ENCODE peak calls at places on chromosomes 11 and 22, in eight cellular contexts. A, G, L, M, F, R, U and O are unnamed samples.

GRCh38 chr22:49660321-49660720 is 167.4 kb downstream of the BRD1 start:
- DNase-seq in A (no peak), G (no peak), L (no peak), M (peak; percentile 25), F (peak; percentile 24), R (no peak), U (no peak), O (no peak)

GRCh38 chr11:60786811-60787567 is 1.9 kb downstream of the MS4A10 start:
- DNase-seq in A (no peak), G (peak; percentile 42), L (peak; percentile 36), M (no peak), F (no peak), R (no peak), U (no peak), O (peak; percentile 43)

GRCh38 chr11:117315285-117316196 is 515 bp downstream of the BACE1 start:
- DNase-seq in A (no peak), G (no peak), L (no peak), M (no peak), F (no peak), R (no peak), U (no peak), O (no peak)

GRCh38 chr22:24542641-24543040 is 12.3 kb downstream of the GUCD1 start:
- DNase-seq in A (no peak), G (no peak), L (no peak), M (no peak), F (no peak), R (no peak), U (no peak), O (no peak)

GRCh38 chr11:74731301-74732094 is at the start of gene CHRDL2:
- DNase-seq in A (no peak), G (no peak), L (no peak), M (no peak), F (no peak), R (no peak), U (no peak), O (no peak)

GRCh38 chr11:83047515-83048225 is 24.0 kb downstream of the RAB30 start:
- DNase-seq in A (no peak), G (no peak), L (no peak), M (no peak), F (no peak), R (no peak), U (no peak), O (no peak)

GRCh38 chr11:71183878-71184277 is 68.5 kb downstream of the SHANK2 start:
- DNase-seq in A (peak; percentile 20), G (no peak), L (no peak), M (no peak), F (no peak), R (no peak), U (peak; percentile 78), O (no peak)

GRCh38 chr11:11425806-11426205 is 72.8 kb upstream of the CSNK2A3 start:
- DNase-seq in A (no peak), G (no peak), L (no peak), M (no peak), F (no peak), R (no peak), U (no peak), O (no peak)

GRCh38 chr11:11010624-11011127 is 152.8 kb upstream of the ZBED5 start:
- DNase-seq in A (no peak), G (no peak), L (no peak), M (no peak), F (no peak), R (no peak), U (no peak), O (no peak)

GRCh38 chr11:86596861-86597632 is 75.4 kb downstream of the ME3 start:
- DNase-seq in A (peak; percentile 25), G (no peak), L (no peak), M (no peak), F (no peak), R (no peak), U (no peak), O (no peak)

GRCh38 chr11:104033134-104033533 is 3.3 kb upstream of the DDI1 start:
- DNase-seq in A (no peak), G (no peak), L (no peak), M (no peak), F (no peak), R (no peak), U (no peak), O (peak; percentile 30)

GRCh38 chr11:35237860-35238715 is 99.1 kb downstream of the CD44 start:
- DNase-seq in A (peak; percentile 4), G (no peak), L (no peak), M (peak; percentile 72), F (no peak), R (peak; percentile 26), U (peak; percentile 81), O (no peak)

GRCh38 chr11:61890536-61891330 is 612 bp downstream of the FADS3 start:
- DNase-seq in A (no peak), G (peak; percentile 82), L (peak; percentile 58), M (peak; percentile 55), F (peak; percentile 68), R (no peak), U (no peak), O (peak; percentile 54)

GRCh38 chr11:8767466-8768142 is 85.0 kb downstream of the RPL27A start:
- DNase-seq in A (no peak), G (no peak), L (no peak), M (no peak), F (no peak), R (no peak), U (no peak), O (no peak)

GRCh38 chr22:33418483-33418882 is 360.3 kb upstream of the SYN3 start:
- DNase-seq in A (no peak), G (no peak), L (no peak), M (no peak), F (no peak), R (no peak), U (no peak), O (no peak)

GRCh38 chr11:91904792-91905785 is 319.5 kb upstream of the FAT3 start:
- DNase-seq in A (no peak), G (no peak), L (no peak), M (no peak), F (no peak), R (no peak), U (no peak), O (no peak)

GRCh38 chr22:19887251-19887985 is 32.7 kb upstream of the GNB1L start:
- DNase-seq in A (no peak), G (no peak), L (no peak), M (no peak), F (no peak), R (no peak), U (no peak), O (no peak)

GRCh38 chr22:40397436-40397835 is 27.0 kb downstream of the SGSM3 start:
- DNase-seq in A (no peak), G (no peak), L (no peak), M (no peak), F (no peak), R (no peak), U (no peak), O (no peak)

GRCh38 chr11:82384308-82384707 is 349.4 kb downstream of the FAM181B start:
- DNase-seq in A (no peak), G (no peak), L (no peak), M (no peak), F (no peak), R (no peak), U (no peak), O (no peak)

GRCh38 chr11:15692739-15693138 is 578.0 kb downstream of the INSC start:
- DNase-seq in A (no peak), G (no peak), L (no peak), M (no peak), F (no peak), R (no peak), U (no peak), O (no peak)

GRCh38 chr11:131511794-131512193 is 141.4 kb downstream of the NTM start:
- DNase-seq in A (peak; percentile 7), G (no peak), L (no peak), M (no peak), F (peak; percentile 52), R (no peak), U (peak; percentile 66), O (no peak)

GRCh38 chr11:75771646-75772410 is 3.2 kb downstream of the DGAT2 start:
- DNase-seq in A (no peak), G (peak; percentile 14), L (peak; percentile 32), M (no peak), F (no peak), R (no peak), U (no peak), O (peak; percentile 38)

GRCh38 chr11:118622376-118623290 is 15.2 kb downstream of the PHLDB1 start:
- DNase-seq in A (peak; percentile 47), G (no peak), L (peak; percentile 20), M (no peak), F (no peak), R (no peak), U (peak; percentile 96), O (no peak)

GRCh38 chr11:72241290-72241781 is 2.6 kb downstream of the PHOX2A start:
- DNase-seq in A (no peak), G (no peak), L (no peak), M (no peak), F (no peak), R (no peak), U (no peak), O (no peak)

GRCh38 chr11:11313902-11314692 is 39.0 kb downstream of the CSNK2A3 start:
- DNase-seq in A (no peak), G (no peak), L (no peak), M (no peak), F (no peak), R (no peak), U (no peak), O (no peak)

GRCh38 chr11:12705874-12706273 is 31.7 kb downstream of the TEAD1 start:
- DNase-seq in A (no peak), G (no peak), L (no peak), M (no peak), F (no peak), R (no peak), U (no peak), O (no peak)

GRCh38 chr11:126884192-126884973 is 116.2 kb downstream of the KIRREL3 start:
- DNase-seq in A (no peak), G (no peak), L (no peak), M (no peak), F (no peak), R (no peak), U (no peak), O (no peak)

GRCh38 chr11:115256326-115257197 is 247.7 kb downstream of the CADM1 start:
- DNase-seq in A (no peak), G (no peak), L (no peak), M (peak; percentile 42), F (no peak), R (no peak), U (peak; percentile 25), O (no peak)

GRCh38 chr11:120467627-120468026 is 43.9 kb upstream of the GRIK4 start:
- DNase-seq in A (no peak), G (no peak), L (no peak), M (no peak), F (no peak), R (no peak), U (no peak), O (no peak)

GRCh38 chr11:107172996-107173395 is 154.7 kb upstream of the GUCY1A2 start:
- DNase-seq in A (no peak), G (no peak), L (no peak), M (no peak), F (no peak), R (no peak), U (no peak), O (no peak)

GRCh38 chr11:86099727-86100320 is 30.9 kb upstream of the PICALM start:
- DNase-seq in A (no peak), G (no peak), L (no peak), M (no peak), F (no peak), R (no peak), U (no peak), O (no peak)

GRCh38 chr22:29031236-29031982 is 30.2 kb downstream of the C22orf31 start:
- DNase-seq in A (no peak), G (peak; percentile 79), L (peak; percentile 31), M (no peak), F (peak; percentile 64), R (no peak), U (peak; percentile 1), O (peak; percentile 79)

GRCh38 chr11:62242021-62242420 is at the start of gene SCGB1D2:
- DNase-seq in A (no peak), G (no peak), L (no peak), M (no peak), F (peak; percentile 67), R (no peak), U (peak; percentile 28), O (no peak)

GRCh38 chr22:38289583-38290082 is 16.8 kb upstream of the TMEM184B start:
- DNase-seq in A (no peak), G (no peak), L (no peak), M (no peak), F (no peak), R (no peak), U (no peak), O (no peak)